ENCODE peak calls at places on chromosomes 12 and 14, in eight cellular contexts. C, Y, D, V, N, Z, I and F are unnamed samples.

GRCh38 chr14:74647834-74648361 is 35.9 kb upstream of the LTBP2 start:
- DNase-seq in C (no peak), Y (no peak), D (no peak), V (peak), N (no peak), Z (peak), I (no peak), F (no peak)

GRCh38 chr12:84315926-84316325 is 596.7 kb downstream of the SLC6A15 start:
- DNase-seq in C (no peak), Y (no peak), D (no peak), V (no peak), N (no peak), Z (no peak), I (no peak), F (no peak)

GRCh38 chr12:46667547-46667946 is 158.2 kb downstream of the SLC38A4 start:
- DNase-seq in C (no peak), Y (no peak), D (no peak), V (no peak), N (no peak), Z (no peak), I (peak), F (no peak)

GRCh38 chr14:97164014-97164413 is 366.8 kb downstream of the VRK1 start:
- DNase-seq in C (no peak), Y (no peak), D (no peak), V (no peak), N (no peak), Z (no peak), I (no peak), F (no peak)

GRCh38 chr14:77098470-77099353 is 654 bp downstream of the CIPC start:
- DNase-seq in C (peak), Y (peak), D (no peak), V (peak), N (no peak), Z (peak), I (no peak), F (no peak)

GRCh38 chr12:2034633-2035420 is 18.0 kb upstream of the CACNA1C start:
- DNase-seq in C (peak), Y (peak), D (peak), V (peak), N (peak), Z (peak), I (peak), F (peak)

GRCh38 chr12:132244724-132245295 is 84.6 kb downstream of the GALNT9 start:
- DNase-seq in C (no peak), Y (no peak), D (no peak), V (no peak), N (no peak), Z (no peak), I (no peak), F (no peak)

GRCh38 chr12:89636054-89636775 is 72.4 kb downstream of the ATP2B1 start:
- DNase-seq in C (no peak), Y (no peak), D (no peak), V (no peak), N (peak), Z (no peak), I (no peak), F (no peak)

DNA sequence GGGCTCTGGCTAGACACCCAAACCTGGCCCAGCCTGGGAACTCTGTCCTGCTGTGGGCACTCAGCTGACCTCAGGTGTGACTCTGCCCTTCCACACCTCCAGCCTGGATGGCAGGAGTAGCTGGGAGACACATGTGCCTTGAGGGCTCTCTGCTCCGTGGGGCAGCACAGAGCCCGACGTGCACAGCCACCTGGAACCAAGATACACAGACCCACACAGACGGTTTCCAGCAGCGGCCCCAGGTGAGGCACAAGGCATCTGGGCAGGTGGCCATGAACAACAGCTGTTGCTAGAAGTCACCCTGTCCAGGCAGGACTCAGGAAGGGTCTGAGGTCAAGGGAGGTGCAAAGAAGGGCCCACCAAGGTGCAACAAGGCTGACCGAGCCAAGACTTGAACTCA is 5.9 kb downstream of the DEGS2 start:
- DNase-seq in C (no peak), Y (no peak), D (no peak), V (no peak), N (no peak), Z (peak), I (no peak), F (no peak)
- TF ChIP-seq CTCF in C (no peak), Y (no peak), D (no peak), V (no peak), N (no peak), Z (no peak), I (no peak), F (no peak)

DNA sequence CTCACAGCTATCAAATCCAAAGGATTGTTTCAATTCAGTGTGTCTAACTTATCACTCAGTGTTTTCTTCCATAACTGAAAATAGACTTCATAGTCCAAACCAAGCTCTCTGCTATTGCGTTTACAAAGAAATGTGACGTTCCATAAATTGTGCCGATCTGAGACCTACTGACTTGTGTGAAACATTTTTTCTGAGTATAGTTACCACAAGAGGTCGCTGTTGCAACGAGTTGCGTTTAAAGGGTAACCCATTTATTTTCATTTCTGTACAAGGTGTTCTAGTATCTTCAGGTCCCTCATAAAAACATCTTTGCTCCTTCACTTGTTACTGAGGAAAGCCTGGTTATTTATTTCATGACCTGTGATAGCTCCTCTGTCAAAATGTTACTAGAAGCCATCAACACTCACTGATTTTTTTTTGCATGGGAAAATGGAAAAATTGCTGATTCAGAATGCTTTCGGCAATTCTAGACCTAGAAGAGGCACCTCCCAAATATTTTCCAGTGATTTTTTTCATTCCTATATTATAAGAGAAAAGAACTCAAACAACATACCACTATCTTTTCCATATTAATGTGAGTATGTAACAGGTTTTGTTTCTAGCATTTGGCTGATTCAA is 60.9 kb upstream of the OR4E1 start:
- DNase-seq in C (no peak), Y (no peak), D (peak), V (no peak), N (no peak), Z (peak), I (peak), F (peak)
- TF ChIP-seq CTCF in C (peak), Y (no peak), D (peak), V (no peak), N (peak), Z (no peak), I (peak), F (peak)

DNA sequence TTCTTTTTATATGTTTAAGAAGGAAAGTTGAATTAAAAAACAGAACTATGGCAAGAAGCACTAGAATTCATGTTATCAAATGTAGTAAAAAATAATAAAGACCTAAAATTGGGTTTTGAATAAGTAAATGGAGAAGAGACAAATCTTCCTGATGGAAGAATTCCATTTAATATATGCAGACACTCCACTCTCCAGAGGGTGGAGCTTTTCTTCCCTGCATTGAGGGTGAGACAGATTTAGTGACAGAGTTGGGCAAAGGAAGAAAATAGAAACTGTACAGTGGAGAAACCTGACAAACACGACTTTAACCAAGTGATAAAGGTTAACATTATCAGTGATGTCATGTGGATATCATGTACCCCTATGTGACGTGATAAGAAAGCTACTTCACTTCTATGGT is 217.6 kb downstream of the PRKD1 start:
- DNase-seq in C (no peak), Y (no peak), D (no peak), V (no peak), N (no peak), Z (no peak), I (peak), F (no peak)
- TF ChIP-seq CTCF in C (peak), Y (no peak), D (no peak), V (no peak), N (peak), Z (no peak), I (peak), F (no peak)

GRCh38 chr12:25712169-25712568 is 159.1 kb upstream of the LMNTD1 start:
- DNase-seq in C (no peak), Y (no peak), D (no peak), V (no peak), N (no peak), Z (no peak), I (no peak), F (no peak)

GRCh38 chr12:25716842-25717241 is 163.8 kb upstream of the LMNTD1 start:
- DNase-seq in C (no peak), Y (no peak), D (no peak), V (no peak), N (no peak), Z (no peak), I (peak), F (no peak)

GRCh38 chr12:25713264-25713663 is 160.2 kb upstream of the LMNTD1 start:
- DNase-seq in C (no peak), Y (no peak), D (no peak), V (no peak), N (no peak), Z (no peak), I (no peak), F (peak)

GRCh38 chr12:25715147-25715546 is 162.1 kb upstream of the LMNTD1 start:
- DNase-seq in C (no peak), Y (no peak), D (no peak), V (no peak), N (peak), Z (no peak), I (peak), F (no peak)

GRCh38 chr12:25714219-25714984 is 161.3 kb upstream of the LMNTD1 start:
- DNase-seq in C (no peak), Y (no peak), D (no peak), V (no peak), N (no peak), Z (no peak), I (peak), F (no peak)
- TF ChIP-seq CTCF in C (no peak), Y (no peak), D (no peak), V (no peak), N (no peak), Z (no peak), I (no peak), F (no peak)